ENCODE peak calls at places on chromosomes 16 and 17, in eight cellular contexts. M, F, J, I, E, G, T and P are unnamed samples.

GRCh38 chr16:11111891-11112634 is 143.9 kb downstream of the SOCS1 start:
- DNase-seq in M (no peak), T (no peak), I (no peak), F (no peak), G (no peak), J (no peak), E (no peak), P (no peak)

GRCh38 chr16:65284583-65284982 is 162.7 kb upstream of the CDH11 start:
- DNase-seq in F (no peak), E (no peak), J (no peak), I (no peak), M (no peak), T (no peak), G (no peak), P (no peak)

GRCh38 chr17:5282639-5283217 is 644 bp downstream of the RABEP1 start:
- DNase-seq in M (peak), G (no peak), J (no peak), T (peak), F (peak), I (peak), E (peak), P (peak)

GRCh38 chr17:32596666-32597065 is 109.9 kb downstream of the CDK5R1 start:
- DNase-seq in E (no peak), G (no peak), F (no peak), I (no peak), T (peak), M (no peak), J (no peak), P (no peak)

GRCh38 chr17:273994-274832 is 78.4 kb downstream of the RPH3AL start:
- DNase-seq in T (no peak), I (peak), J (no peak), G (no peak), F (no peak), M (peak), E (no peak), P (no peak)

GRCh38 chr17:80771612-80772005 is 220.0 kb upstream of the CHMP6 start:
- DNase-seq in J (no peak), M (no peak), T (no peak), G (no peak), E (peak), I (no peak), F (no peak), P (no peak)

GRCh38 chr16:4892356-4893102 is 44.4 kb downstream of the PPL start:
- DNase-seq in G (no peak), J (no peak), I (no peak), F (no peak), E (no peak), M (no peak), T (no peak), P (no peak)

GRCh38 chr17:18319604-18320256 is 4.6 kb downstream of the SMCR8 start:
- DNase-seq in J (peak), G (peak), F (no peak), E (no peak), T (peak), I (no peak), M (no peak), P (peak)

GRCh38 chr17:73952498-73953205 is 250.8 kb upstream of the RPL38 start:
- DNase-seq in F (no peak), M (no peak), I (peak), J (no peak), T (peak), E (peak), G (no peak), P (no peak)

GRCh38 chr17:72407336-72408121 is 286.7 kb downstream of the SOX9 start:
- DNase-seq in I (no peak), E (peak), J (peak), G (peak), T (peak), F (peak), M (peak), P (peak)

GRCh38 chr17:79619196-79619595 is 8.3 kb upstream of the RBFOX3 start:
- DNase-seq in F (no peak), I (peak), G (no peak), E (peak), J (no peak), T (no peak), M (peak), P (peak)

GRCh38 chr16:4908854-4909401 is 28.0 kb downstream of the PPL start:
- DNase-seq in J (no peak), F (no peak), T (no peak), I (no peak), E (no peak), M (no peak), G (no peak), P (no peak)

GRCh38 chr17:44840936-44841335 is 6.7 kb upstream of the HIGD1B start:
- DNase-seq in I (no peak), E (no peak), J (no peak), T (no peak), G (no peak), F (no peak), M (no peak), P (no peak)

GRCh38 chr16:73040735-73041402 is 7.1 kb downstream of the ZFHX3 start:
- DNase-seq in T (no peak), F (no peak), G (no peak), J (no peak), M (no peak), E (no peak), I (no peak), P (no peak)

GRCh38 chr16:73041644-73042043 is 6.3 kb downstream of the ZFHX3 start:
- DNase-seq in J (no peak), F (no peak), M (peak), T (no peak), I (no peak), G (no peak), E (no peak), P (no peak)

GRCh38 chr16:73042807-73043206 is 5.1 kb downstream of the ZFHX3 start:
- DNase-seq in T (no peak), E (no peak), J (no peak), I (no peak), M (peak), F (no peak), G (no peak), P (no peak)

GRCh38 chr16:73037845-73038570 is 9.9 kb downstream of the ZFHX3 start:
- DNase-seq in G (no peak), T (no peak), I (no peak), J (no peak), F (no peak), E (no peak), M (no peak), P (no peak)

GRCh38 chr16:73040136-73040535 is 7.8 kb downstream of the ZFHX3 start:
- DNase-seq in G (no peak), E (no peak), T (no peak), I (no peak), M (peak), F (no peak), J (no peak), P (no peak)
- H3K4me3 ChIP-seq in G (no peak), E (no peak), T (no peak), I (no peak), M (no peak), F (no peak), J (no peak), P (no peak)

GRCh38 chr17:42247734-42248133 is 28.5 kb downstream of the STAT5B start:
- DNase-seq in T (peak), I (no peak), F (peak), G (peak), J (no peak), M (peak), E (no peak), P (no peak)
- H3K4me3 ChIP-seq in T (no peak), I (no peak), F (no peak), G (no peak), J (no peak), M (no peak), E (no peak), P (peak)

GRCh38 chr17:2179615-2180295 is 123.8 kb downstream of the SMG6 start:
- DNase-seq in J (peak), T (no peak), I (no peak), M (peak), G (peak), E (peak), F (peak), P (peak)
- H3K4me3 ChIP-seq in J (no peak), T (no peak), I (no peak), M (no peak), G (no peak), E (no peak), F (no peak), P (no peak)

DNA sequence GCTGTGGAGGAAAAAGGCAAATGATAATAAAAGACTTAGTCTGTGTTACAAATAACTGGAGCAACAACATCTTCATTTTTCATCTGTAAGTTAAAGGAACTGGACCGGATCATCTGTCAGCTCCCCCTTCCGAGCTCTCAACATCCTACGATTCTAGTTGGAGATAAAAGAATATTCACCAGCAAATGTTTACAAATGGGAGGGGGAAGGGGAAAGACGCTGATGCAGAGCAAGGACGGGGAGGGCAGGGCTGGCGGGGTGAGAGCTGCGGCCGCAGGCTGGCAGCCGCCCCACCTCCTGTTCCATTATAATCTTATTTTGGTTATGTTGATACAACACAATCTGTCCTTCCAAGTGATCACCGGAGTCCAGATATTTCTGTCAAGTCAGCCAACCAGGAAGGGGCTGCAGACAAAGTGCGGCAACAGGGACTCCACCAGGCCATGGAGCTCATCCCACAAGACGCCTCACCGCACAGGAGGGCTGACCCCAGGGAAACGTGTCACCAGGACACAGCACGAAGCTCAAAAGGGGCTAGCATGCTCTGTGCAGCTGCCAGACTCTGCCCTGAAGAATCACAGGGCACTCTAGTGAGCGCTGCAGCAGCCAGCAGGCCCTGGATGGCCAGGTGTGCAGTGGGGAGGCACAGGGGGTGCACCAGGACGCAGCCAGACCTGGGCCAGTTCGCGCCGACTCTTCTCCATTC is 19.7 kb downstream of the FBXO31 start:
- DNase-seq in E (no peak), J (no peak), F (peak), G (no peak), I (no peak), T (no peak), M (no peak), P (no peak)
- H3K4me3 ChIP-seq in E (no peak), J (no peak), F (no peak), G (no peak), I (no peak), T (no peak), M (no peak), P (no peak)